ENCODE peak calls at places on chromosomes 5 and 9, in nine cellular contexts. A is Panc1; U is choroid plexus epithelial cell; O is aorta; J is naive thymus-derived CD4-positive, alpha-beta T cell; Z is hepatocyte; V is tibial nerve; E is body of pancreas; Q is DND-41. G is an unnamed sample.

GRCh38 chr9:134031071-134031470 is 5.8 kb downstream of the BRD3OS start:
- DNase-seq in O (no peak), Q (no peak), A (no peak), E (no peak), Z (no peak), V (no peak), J (no peak), U (no peak), G (no peak)

GRCh38 chr5:73213566-73213998 is 40.6 kb downstream of the TMEM174 start:
- DNase-seq in V (peak; percentile 84), J (no peak), O (no peak), A (no peak), E (no peak), Z (no peak), Q (no peak), U (peak; percentile 93), G (no peak)

GRCh38 chr5:158869092-158869491 is 230.6 kb downstream of the EBF1 start:
- DNase-seq in E (no peak), Q (no peak), A (no peak), U (no peak), O (no peak), V (no peak), J (no peak), Z (no peak), G (no peak)

GRCh38 chr5:58188287-58188651 is 271.6 kb downstream of the PLK2 start:
- DNase-seq in O (no peak), Z (peak; percentile 8), Q (no peak), J (no peak), V (no peak), A (peak; percentile 73), E (peak; percentile 3), U (peak; percentile 87), G (no peak)

GRCh38 chr5:90528704-90529233 is 615 bp downstream of the LYSMD3 start:
- DNase-seq in V (peak; percentile 11), Q (peak; percentile 7), A (no peak), E (peak; percentile 2), Z (peak; percentile 23), J (peak; percentile 64), U (peak; percentile 40), O (no peak), G (peak; percentile 35)

GRCh38 chr9:70079364-70080103 is 35.9 kb downstream of the MAMDC2 start:
- DNase-seq in U (peak; percentile 67), E (peak; percentile 91), O (no peak), V (peak; percentile 22), Z (no peak), Q (no peak), A (no peak), J (no peak), G (no peak)

GRCh38 chr9:98852961-98853360 is 45.5 kb downstream of the GALNT12 start:
- DNase-seq in O (no peak), Q (no peak), U (no peak), J (no peak), E (no peak), Z (no peak), V (no peak), A (no peak), G (no peak)

GRCh38 chr5:10599828-10600227 is 36.0 kb downstream of the ANKRD33B start:
- DNase-seq in U (peak; percentile 75), O (no peak), A (no peak), Z (no peak), J (no peak), V (no peak), E (no peak), Q (no peak), G (no peak)

DNA sequence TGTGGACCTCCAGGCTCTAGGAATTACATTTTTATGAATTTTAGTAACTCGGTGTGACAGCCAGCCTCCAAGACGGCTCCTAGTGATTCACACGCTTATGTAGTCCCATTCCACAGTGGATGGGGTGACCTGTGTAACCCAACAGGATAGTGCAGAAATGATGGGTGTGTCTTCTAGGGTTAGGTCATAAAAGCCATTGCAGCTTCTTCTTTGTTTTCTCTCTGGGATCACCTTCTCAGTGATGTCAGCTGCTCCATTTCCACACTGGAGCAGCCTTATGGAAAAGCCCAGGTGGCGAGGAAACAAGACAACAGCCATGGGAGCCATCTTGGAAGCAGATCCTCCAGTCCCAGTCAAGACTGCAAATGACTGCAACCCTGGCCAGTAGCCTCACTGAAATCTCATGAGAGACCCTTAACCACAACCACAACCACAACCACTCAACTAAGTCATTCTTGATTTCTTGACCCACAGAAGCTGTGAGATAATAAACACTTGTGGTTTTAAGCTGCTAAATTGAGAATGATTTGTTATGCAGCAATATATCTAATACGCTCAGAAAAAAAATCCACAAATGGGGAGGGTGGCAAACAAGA is 5.1 kb upstream of the GNPDA1 start:
- DNase-seq in O (no peak), U (peak; percentile 80), V (no peak), E (no peak), A (no peak), Q (peak; percentile 20), Z (no peak), J (no peak), G (no peak)
- H3K4me3 ChIP-seq in O (no peak overlapping the region), U (no peak overlapping the region), V (no peak overlapping the region), E (no peak overlapping the region), A (no peak overlapping the region), Q (no peak overlapping the region), Z (no peak overlapping the region), J (no peak overlapping the region), G (no peak overlapping the region)

DNA sequence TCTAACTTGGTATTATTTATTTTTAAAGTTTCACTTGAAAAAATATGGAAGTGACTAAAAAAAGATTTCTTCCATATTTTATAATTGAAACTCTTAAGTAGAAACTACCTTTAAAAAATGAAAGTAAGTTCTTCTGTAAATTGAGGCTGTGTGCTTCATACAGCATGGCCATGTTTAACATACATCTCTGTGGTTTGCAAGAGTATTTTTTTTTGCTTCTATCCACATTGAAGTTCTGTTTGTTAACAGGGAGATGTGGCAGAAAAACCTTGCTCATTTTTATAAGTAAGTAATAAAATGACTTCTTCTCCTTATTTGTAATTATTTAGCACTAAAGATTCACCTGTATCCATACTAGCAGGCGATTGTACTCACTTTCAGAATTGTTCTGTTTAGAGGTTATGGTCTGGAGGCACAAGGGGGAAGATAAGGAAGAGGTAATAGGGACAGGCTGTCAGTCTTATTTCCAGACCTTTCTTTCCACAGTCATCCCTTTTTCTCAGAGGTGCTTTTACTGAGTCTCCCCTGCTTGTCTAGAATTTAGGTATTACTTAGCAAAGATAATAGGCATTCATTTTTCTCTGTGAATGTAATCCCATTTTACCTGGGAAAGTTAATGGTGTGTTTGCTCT is 16.0 kb downstream of the FYB1 start:
- DNase-seq in V (no peak), U (no peak), Z (no peak), E (no peak), A (no peak), J (no peak), Q (no peak), O (no peak), G (no peak)
- H3K4me3 ChIP-seq in V (no peak overlapping the region), U (no peak overlapping the region), Z (no peak overlapping the region), E (no peak overlapping the region), A (no peak overlapping the region), J (peak overlapping the region; percentile 82), Q (no peak overlapping the region), O (no peak overlapping the region), G (peak overlapping the region; percentile 100)

DNA sequence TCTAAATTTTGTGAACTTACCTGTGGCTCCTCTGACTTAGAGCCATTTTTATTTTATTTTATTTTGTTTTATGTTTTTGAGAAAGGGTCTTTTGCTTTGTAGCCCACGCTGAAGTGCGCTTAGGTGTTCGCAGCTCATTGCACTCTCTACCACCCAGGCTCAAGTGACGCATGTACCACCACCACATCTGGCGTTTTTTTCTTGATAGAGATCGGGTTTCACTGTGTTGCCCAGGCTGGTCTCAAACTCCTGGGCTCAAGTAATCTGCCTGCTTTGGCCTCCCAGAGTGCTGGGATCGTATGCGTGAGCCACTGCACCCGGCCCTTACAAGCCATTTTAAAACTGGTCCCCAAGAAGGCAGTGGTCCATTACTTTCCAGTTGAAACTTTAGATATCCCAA is 18.5 kb downstream of the MATR3 start:
- DNase-seq in A (no peak), E (no peak), Q (no peak), Z (no peak), O (no peak), V (no peak), J (no peak), U (no peak), G (no peak)
- H3K4me3 ChIP-seq in A (no peak overlapping the region), E (no peak overlapping the region), Q (no peak overlapping the region), Z (no peak overlapping the region), O (no peak overlapping the region), V (no peak overlapping the region), J (no peak overlapping the region), U (no peak overlapping the region), G (no peak overlapping the region)

DNA sequence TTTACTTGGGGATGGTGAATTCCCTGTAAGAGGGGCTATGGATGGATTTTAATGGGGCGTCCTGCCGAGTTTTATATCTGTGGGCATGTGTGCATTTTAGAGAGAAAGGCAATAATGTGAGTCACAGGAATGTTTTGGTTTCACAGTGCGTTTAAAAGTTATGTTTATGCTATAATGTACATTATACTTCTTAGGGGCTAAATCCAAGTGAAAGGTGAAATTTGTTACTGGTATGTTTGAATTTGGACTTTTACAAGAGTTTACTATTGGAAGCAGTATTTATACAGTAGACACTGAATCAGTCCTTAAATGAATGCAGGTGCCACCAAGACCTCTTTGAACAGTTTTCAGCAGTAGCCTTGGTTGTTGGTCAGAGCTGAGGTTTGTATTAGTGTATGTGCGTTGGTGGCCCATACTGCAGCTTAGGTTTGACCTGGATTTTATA is 5.6 kb downstream of the JMY start:
- DNase-seq in V (no peak), A (no peak), Q (no peak), O (no peak), U (peak; percentile 11), Z (no peak), E (no peak), J (no peak), G (no peak)
- H3K4me3 ChIP-seq in V (no peak overlapping the region), A (no peak overlapping the region), Q (no peak overlapping the region), O (no peak overlapping the region), U (no peak overlapping the region), Z (no peak overlapping the region), E (no peak overlapping the region), J (no peak overlapping the region), G (peak overlapping the region; percentile 75)

DNA sequence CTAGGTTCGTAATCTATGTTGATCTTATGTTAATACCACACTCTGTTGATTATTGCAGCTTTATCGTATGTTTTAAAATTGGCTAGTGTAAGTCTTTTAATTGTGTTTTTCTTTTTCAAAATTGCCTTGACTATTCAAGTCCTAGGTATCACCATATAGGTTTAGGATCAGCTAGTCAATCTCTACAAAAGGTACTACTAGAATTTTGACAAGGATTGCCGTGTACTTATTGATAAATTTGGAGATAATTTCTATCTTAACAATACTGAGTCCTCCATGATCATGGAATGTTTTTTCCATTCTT is 117.9 kb upstream of the PRSS3 start:
- DNase-seq in Z (no peak), U (no peak), Q (no peak), J (no peak), A (no peak), O (no peak), V (no peak), E (no peak), G (no peak)
- H3K4me3 ChIP-seq in Z (peak overlapping the region; percentile 46), U (peak overlapping the region; percentile 53), Q (no peak overlapping the region), J (peak overlapping the region; percentile 33), A (peak overlapping the region; percentile 51), O (peak overlapping the region; percentile 74), V (peak overlapping the region; percentile 63), E (no peak overlapping the region), G (peak overlapping the region; percentile 10)